ENCODE peak calls at places on chromosomes 2 and 18, in five cellular contexts. One of them, this sample, is unnamed.

GRCh38 chr2:38737925-38738324 is 13.2 kb downstream of the SRSF7 start:
- DNase-seq in SK-N-SH: no peak
- DNase-seq in HepG2: no peak
- DNase-seq in K562: no peak
- DNase-seq in GM12878: no peak
- DNase-seq in this sample: no peak

GRCh38 chr2:234953116-234954031 is 1.6 kb downstream of the SH3BP4 start:
- DNase-seq in SK-N-SH: no peak
- DNase-seq in HepG2: no peak
- DNase-seq in K562: no peak
- DNase-seq in GM12878: no peak
- DNase-seq in this sample: no peak

GRCh38 chr2:19807346-19807745 is 94.4 kb downstream of the TTC32 start:
- DNase-seq in SK-N-SH: no peak
- DNase-seq in HepG2: no peak
- DNase-seq in K562: no peak
- DNase-seq in GM12878: no peak
- DNase-seq in this sample: no peak

GRCh38 chr2:127043367-127044164 is 63.4 kb downstream of the BIN1 start:
- DNase-seq in SK-N-SH: peak; percentile 30
- DNase-seq in HepG2: no peak
- DNase-seq in K562: no peak
- DNase-seq in GM12878: no peak
- DNase-seq in this sample: no peak

GRCh38 chr18:3153107-3153704 is 66.6 kb downstream of the MYOM1 start:
- DNase-seq in SK-N-SH: no peak
- DNase-seq in HepG2: peak; percentile 88
- DNase-seq in K562: no peak
- DNase-seq in GM12878: peak; percentile 80
- DNase-seq in this sample: no peak

GRCh38 chr18:45330170-45330594 is 285.1 kb upstream of the SLC14A2 start:
- DNase-seq in SK-N-SH: no peak
- DNase-seq in HepG2: no peak
- DNase-seq in K562: no peak
- DNase-seq in GM12878: no peak
- DNase-seq in this sample: no peak

GRCh38 chr2:168583710-168584521 is 127.8 kb downstream of the CERS6 start:
- DNase-seq in SK-N-SH: no peak
- DNase-seq in HepG2: no peak
- DNase-seq in K562: no peak
- DNase-seq in GM12878: no peak
- DNase-seq in this sample: no peak

GRCh38 chr2:45169339-45170190 is 160.3 kb upstream of the SIX2 start:
- DNase-seq in SK-N-SH: peak; percentile 89
- DNase-seq in HepG2: no peak
- DNase-seq in K562: no peak
- DNase-seq in GM12878: no peak
- DNase-seq in this sample: peak; percentile 30

GRCh38 chr18:30987479-30988241 is 54.9 kb downstream of the DSC3 start:
- DNase-seq in SK-N-SH: no peak
- DNase-seq in HepG2: no peak
- DNase-seq in K562: peak; percentile 41
- DNase-seq in GM12878: no peak
- DNase-seq in this sample: no peak

GRCh38 chr2:219608399-219608964 is 10.8 kb downstream of the STK11IP start:
- DNase-seq in SK-N-SH: no peak
- DNase-seq in HepG2: no peak
- DNase-seq in K562: no peak
- DNase-seq in GM12878: no peak
- DNase-seq in this sample: no peak

GRCh38 chr2:150517951-150518680 is 30.6 kb upstream of the RND3 start:
- DNase-seq in SK-N-SH: no peak
- DNase-seq in HepG2: no peak
- DNase-seq in K562: no peak
- DNase-seq in GM12878: no peak
- DNase-seq in this sample: no peak

GRCh38 chr18:74256190-74256589 is 35.6 kb downstream of the CYB5A start:
- DNase-seq in SK-N-SH: peak; percentile 81
- DNase-seq in HepG2: no peak
- DNase-seq in K562: no peak
- DNase-seq in GM12878: no peak
- DNase-seq in this sample: no peak

GRCh38 chr18:67318651-67319050 is 197.9 kb downstream of the DSEL start:
- DNase-seq in SK-N-SH: no peak
- DNase-seq in HepG2: no peak
- DNase-seq in K562: no peak
- DNase-seq in GM12878: no peak
- DNase-seq in this sample: no peak

GRCh38 chr18:46566111-46566510 is 90.9 kb downstream of the LOXHD1 start:
- DNase-seq in SK-N-SH: no peak
- DNase-seq in HepG2: no peak
- DNase-seq in K562: no peak
- DNase-seq in GM12878: no peak
- DNase-seq in this sample: no peak

GRCh38 chr2:74548285-74548918 is 5.3 kb downstream of the LOXL3 start:
- DNase-seq in SK-N-SH: peak; percentile 40
- DNase-seq in HepG2: no peak
- DNase-seq in K562: peak; percentile 32
- DNase-seq in GM12878: no peak
- DNase-seq in this sample: peak; percentile 44

GRCh38 chr2:38263293-38263692 is 113.8 kb downstream of the ATL2 start:
- DNase-seq in SK-N-SH: no peak
- DNase-seq in HepG2: no peak
- DNase-seq in K562: no peak
- DNase-seq in GM12878: no peak
- DNase-seq in this sample: no peak

GRCh38 chr2:232365621-232366321 is 12.8 kb upstream of the ALPP start:
- DNase-seq in SK-N-SH: peak; percentile 73
- DNase-seq in HepG2: peak; percentile 62
- DNase-seq in K562: peak; percentile 23
- DNase-seq in GM12878: no peak
- DNase-seq in this sample: peak; percentile 51

GRCh38 chr18:38868757-38869156 is 1303.2 kb upstream of the CELF4 start:
- DNase-seq in SK-N-SH: no peak
- DNase-seq in HepG2: no peak
- DNase-seq in K562: no peak
- DNase-seq in GM12878: no peak
- DNase-seq in this sample: no peak

GRCh38 chr2:234249873-234250272 is 199.4 kb downstream of the SPP2 start:
- DNase-seq in SK-N-SH: no peak
- DNase-seq in HepG2: no peak
- DNase-seq in K562: no peak
- DNase-seq in GM12878: no peak
- DNase-seq in this sample: no peak

GRCh38 chr2:96685592-96686459 is 43.3 kb downstream of the FER1L5 start:
- DNase-seq in SK-N-SH: peak; percentile 84
- DNase-seq in HepG2: peak; percentile 74
- DNase-seq in K562: peak; percentile 42
- DNase-seq in GM12878: no peak
- DNase-seq in this sample: peak; percentile 55

GRCh38 chr18:62324917-62325805 is at the start of gene TNFRSF11A:
- DNase-seq in SK-N-SH: peak; percentile 88
- DNase-seq in HepG2: no peak
- DNase-seq in K562: peak; percentile 77
- DNase-seq in GM12878: no peak
- DNase-seq in this sample: peak; percentile 76

GRCh38 chr2:57881998-57882884 is 164.4 kb upstream of the VRK2 start:
- DNase-seq in SK-N-SH: no peak
- DNase-seq in HepG2: peak; percentile 35
- DNase-seq in K562: no peak
- DNase-seq in GM12878: no peak
- DNase-seq in this sample: no peak

GRCh38 chr2:17475285-17475684 is 43.0 kb downstream of the RAD51AP2 start:
- DNase-seq in SK-N-SH: no peak
- DNase-seq in HepG2: no peak
- DNase-seq in K562: no peak
- DNase-seq in GM12878: no peak
- DNase-seq in this sample: no peak

GRCh38 chr2:11873766-11874165 is 127.3 kb downstream of the LPIN1 start:
- DNase-seq in SK-N-SH: no peak
- DNase-seq in HepG2: no peak
- DNase-seq in K562: no peak
- DNase-seq in GM12878: no peak
- DNase-seq in this sample: no peak

GRCh38 chr2:45586600-45586999 is 24.5 kb downstream of the SRBD1 start:
- DNase-seq in SK-N-SH: no peak
- DNase-seq in HepG2: no peak
- DNase-seq in K562: no peak
- DNase-seq in GM12878: no peak
- DNase-seq in this sample: no peak

GRCh38 chr2:121197369-121198091 is 87.5 kb downstream of the TFCP2L1 start:
- DNase-seq in SK-N-SH: no peak
- DNase-seq in HepG2: no peak
- DNase-seq in K562: no peak
- DNase-seq in GM12878: no peak
- DNase-seq in this sample: no peak

GRCh38 chr18:51350081-51350480 is 152.6 kb upstream of the MEX3C start:
- DNase-seq in SK-N-SH: no peak
- DNase-seq in HepG2: no peak
- DNase-seq in K562: no peak
- DNase-seq in GM12878: no peak
- DNase-seq in this sample: no peak

GRCh38 chr18:43662657-43663056 is 385.4 kb upstream of the SYT4 start:
- DNase-seq in SK-N-SH: no peak
- DNase-seq in HepG2: no peak
- DNase-seq in K562: no peak
- DNase-seq in GM12878: no peak
- DNase-seq in this sample: no peak

GRCh38 chr2:176643711-176644110 is 374.5 kb downstream of the MTX2 start:
- DNase-seq in SK-N-SH: peak; percentile 62
- DNase-seq in HepG2: peak; percentile 26
- DNase-seq in K562: no peak
- DNase-seq in GM12878: no peak
- DNase-seq in this sample: peak; percentile 21

GRCh38 chr18:22977847-22978701 is 44.9 kb downstream of the RBBP8 start:
- DNase-seq in SK-N-SH: no peak
- DNase-seq in HepG2: no peak
- DNase-seq in K562: no peak
- DNase-seq in GM12878: no peak
- DNase-seq in this sample: no peak

GRCh38 chr2:109143214-109144187 is 14.5 kb downstream of the SH3RF3 start:
- DNase-seq in SK-N-SH: no peak
- DNase-seq in HepG2: no peak
- DNase-seq in K562: no peak
- DNase-seq in GM12878: peak; percentile 66
- DNase-seq in this sample: no peak

GRCh38 chr2:215028231-215028630 is 110.2 kb downstream of the ABCA12 start:
- DNase-seq in SK-N-SH: no peak
- DNase-seq in HepG2: no peak
- DNase-seq in K562: no peak
- DNase-seq in GM12878: no peak
- DNase-seq in this sample: no peak

GRCh38 chr18:9328776-9329175 is 5.8 kb upstream of the TWSG1 start:
- DNase-seq in SK-N-SH: no peak
- DNase-seq in HepG2: no peak
- DNase-seq in K562: no peak
- DNase-seq in GM12878: no peak
- DNase-seq in this sample: no peak

GRCh38 chr2:28909655-28910054 is 15.2 kb downstream of the WDR43 start:
- DNase-seq in SK-N-SH: no peak
- DNase-seq in HepG2: no peak
- DNase-seq in K562: no peak
- DNase-seq in GM12878: no peak
- DNase-seq in this sample: no peak

GRCh38 chr2:20186078-20186854 is 38.7 kb downstream of the SDC1 start:
- DNase-seq in SK-N-SH: no peak
- DNase-seq in HepG2: peak; percentile 94
- DNase-seq in K562: peak; percentile 64
- DNase-seq in GM12878: no peak
- DNase-seq in this sample: no peak

GRCh38 chr18:3498705-3499451 is 48.9 kb downstream of the TGIF1 start:
- DNase-seq in SK-N-SH: peak; percentile 85
- DNase-seq in HepG2: no peak
- DNase-seq in K562: no peak
- DNase-seq in GM12878: no peak
- DNase-seq in this sample: peak; percentile 50

GRCh38 chr2:17661460-17661859 is 92.2 kb downstream of the SMC6 start:
- DNase-seq in SK-N-SH: no peak
- DNase-seq in HepG2: no peak
- DNase-seq in K562: no peak
- DNase-seq in GM12878: no peak
- DNase-seq in this sample: no peak

GRCh38 chr18:21831413-21831831 is 90.8 kb downstream of the MIB1 start:
- DNase-seq in SK-N-SH: no peak
- DNase-seq in HepG2: no peak
- DNase-seq in K562: no peak
- DNase-seq in GM12878: no peak
- DNase-seq in this sample: no peak
- TF ChIP-seq FOXM1 in SK-N-SH: no peak
- TF ChIP-seq FOXM1 in HepG2: no peak
- TF ChIP-seq FOXM1 in K562: no peak
- TF ChIP-seq FOXM1 in GM12878: no peak
- TF ChIP-seq FOXM1 in this sample: no peak

GRCh38 chr2:226378733-226379132 is 420.9 kb downstream of the IRS1 start:
- DNase-seq in SK-N-SH: no peak
- DNase-seq in HepG2: no peak
- DNase-seq in K562: no peak
- DNase-seq in GM12878: no peak
- DNase-seq in this sample: no peak
- TF ChIP-seq FOXM1 in SK-N-SH: no peak
- TF ChIP-seq FOXM1 in HepG2: no peak
- TF ChIP-seq FOXM1 in K562: no peak
- TF ChIP-seq FOXM1 in GM12878: no peak
- TF ChIP-seq FOXM1 in this sample: no peak

GRCh38 chr18:78980777-78981651 is 1.4 kb downstream of the SALL3 start:
- DNase-seq in SK-N-SH: no peak
- DNase-seq in HepG2: no peak
- DNase-seq in K562: no peak
- DNase-seq in GM12878: no peak
- DNase-seq in this sample: no peak
- TF ChIP-seq FOXM1 in SK-N-SH: no peak
- TF ChIP-seq FOXM1 in HepG2: no peak
- TF ChIP-seq FOXM1 in K562: no peak
- TF ChIP-seq FOXM1 in GM12878: no peak
- TF ChIP-seq FOXM1 in this sample: no peak

DNA sequence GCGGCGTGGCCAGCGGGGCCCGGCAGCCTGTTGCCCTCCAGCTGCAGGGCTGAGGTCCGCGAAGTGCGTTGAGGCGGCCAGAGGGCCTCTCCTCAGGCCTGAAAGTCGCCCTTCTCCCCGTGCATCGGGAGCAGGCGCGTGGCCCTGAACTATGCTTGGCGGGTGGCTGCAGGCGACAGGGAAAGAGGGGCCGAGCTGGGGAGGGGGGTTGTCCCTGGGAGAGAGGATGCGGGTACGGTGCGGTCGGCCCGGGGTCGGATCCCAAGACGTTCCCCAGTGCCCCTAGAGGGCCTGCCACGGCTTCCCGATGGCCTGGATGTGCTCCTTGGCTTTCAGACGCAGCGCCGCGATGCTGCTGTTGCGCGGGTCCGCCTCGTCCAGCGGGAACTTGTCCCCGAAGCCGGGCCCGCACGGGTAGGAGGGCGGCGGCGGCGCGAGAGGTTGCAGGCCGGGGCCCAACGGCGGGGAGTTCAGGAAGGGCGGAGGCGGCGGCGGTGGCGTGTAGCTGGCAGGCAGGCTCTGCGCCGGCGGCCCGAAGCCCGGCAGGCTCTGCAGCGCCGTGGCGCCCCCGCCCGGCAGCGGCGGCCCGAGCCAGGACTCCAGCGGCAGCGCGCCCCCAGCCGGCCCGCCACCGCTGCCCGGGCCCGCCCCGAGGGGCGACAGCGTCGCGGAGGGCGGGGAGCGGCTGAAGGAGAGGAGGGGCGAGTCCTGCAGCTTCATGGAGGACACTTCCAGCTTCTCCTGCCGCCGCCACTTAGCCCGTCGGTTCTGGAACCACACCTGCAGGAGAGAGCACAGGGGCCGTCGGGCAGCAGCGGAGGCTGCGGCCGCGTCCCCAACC is 4.3 kb downstream of the RAX start:
- DNase-seq in SK-N-SH: peak; percentile 93
- DNase-seq in HepG2: peak; percentile 13
- DNase-seq in K562: peak; percentile 51
- DNase-seq in GM12878: no peak
- DNase-seq in this sample: peak; percentile 55
- TF ChIP-seq FOXM1 in SK-N-SH: no peak
- TF ChIP-seq FOXM1 in HepG2: no peak
- TF ChIP-seq FOXM1 in K562: no peak
- TF ChIP-seq FOXM1 in GM12878: no peak
- TF ChIP-seq FOXM1 in this sample: no peak

This sample was measured in HEK293T.